ENCODE peak calls at places on chromosomes 3 and 15, in six cellular contexts. One of them, this sample, is unnamed.

GRCh38 chr3:151859125-151859741 is 14.2 kb upstream of the SUCNR1 start:
- DNase-seq in naive thymus-derived CD4-positive, alpha-beta T cell: no peak
- DNase-seq in A549: peak
- DNase-seq in tibial artery: no peak
- DNase-seq in neural progenitor cell: no peak
- DNase-seq in RWPE1: no peak
- DNase-seq in this sample: no peak

GRCh38 chr15:33131880-33132279 is 62.6 kb downstream of the FMN1 start:
- DNase-seq in naive thymus-derived CD4-positive, alpha-beta T cell: no peak
- DNase-seq in A549: no peak
- DNase-seq in tibial artery: no peak
- DNase-seq in neural progenitor cell: no peak
- DNase-seq in RWPE1: peak
- DNase-seq in this sample: no peak

GRCh38 chr15:94576889-94577533 is 345.6 kb downstream of the MCTP2 start:
- DNase-seq in A549: peak
- DNase-seq in neural progenitor cell: peak
- DNase-seq in RWPE1: peak
- DNase-seq in naive thymus-derived CD4-positive, alpha-beta T cell: no peak
- DNase-seq in tibial artery: no peak
- DNase-seq in this sample: no peak

GRCh38 chr3:72274511-72275295 is 489.8 kb upstream of the PROK2 start:
- DNase-seq in neural progenitor cell: no peak
- DNase-seq in RWPE1: no peak
- DNase-seq in tibial artery: peak
- DNase-seq in naive thymus-derived CD4-positive, alpha-beta T cell: no peak
- DNase-seq in A549: peak
- DNase-seq in this sample: no peak

GRCh38 chr3:181302960-181303359 is 313.4 kb upstream of the DNAJC19 start:
- DNase-seq in tibial artery: no peak
- DNase-seq in RWPE1: no peak
- DNase-seq in naive thymus-derived CD4-positive, alpha-beta T cell: no peak
- DNase-seq in neural progenitor cell: no peak
- DNase-seq in A549: no peak
- DNase-seq in this sample: no peak

GRCh38 chr15:85421116-85421925 is 40.9 kb downstream of the AKAP13 start:
- DNase-seq in tibial artery: no peak
- DNase-seq in naive thymus-derived CD4-positive, alpha-beta T cell: no peak
- DNase-seq in A549: no peak
- DNase-seq in neural progenitor cell: no peak
- DNase-seq in RWPE1: no peak
- DNase-seq in this sample: no peak

GRCh38 chr3:59043391-59043790 is 6.4 kb downstream of the CFAP20DC start:
- DNase-seq in neural progenitor cell: no peak
- DNase-seq in A549: no peak
- DNase-seq in tibial artery: no peak
- DNase-seq in RWPE1: no peak
- DNase-seq in naive thymus-derived CD4-positive, alpha-beta T cell: no peak
- DNase-seq in this sample: no peak

GRCh38 chr15:84725001-84725491 is 9.1 kb upstream of the SEC11A start:
- DNase-seq in naive thymus-derived CD4-positive, alpha-beta T cell: no peak
- DNase-seq in neural progenitor cell: no peak
- DNase-seq in A549: no peak
- DNase-seq in RWPE1: no peak
- DNase-seq in tibial artery: no peak
- DNase-seq in this sample: no peak

GRCh38 chr3:108127301-108127988 is 36.6 kb upstream of the CD47 start:
- DNase-seq in A549: no peak
- DNase-seq in RWPE1: peak
- DNase-seq in tibial artery: no peak
- DNase-seq in neural progenitor cell: peak
- DNase-seq in naive thymus-derived CD4-positive, alpha-beta T cell: peak
- DNase-seq in this sample: no peak

GRCh38 chr3:77053769-77054168 is 13.9 kb downstream of the ROBO2 start:
- DNase-seq in neural progenitor cell: no peak
- DNase-seq in naive thymus-derived CD4-positive, alpha-beta T cell: no peak
- DNase-seq in RWPE1: no peak
- DNase-seq in tibial artery: no peak
- DNase-seq in A549: no peak
- DNase-seq in this sample: no peak

GRCh38 chr15:87032291-87032690 is 952.6 kb downstream of the AGBL1 start:
- DNase-seq in RWPE1: peak
- DNase-seq in neural progenitor cell: no peak
- DNase-seq in tibial artery: no peak
- DNase-seq in naive thymus-derived CD4-positive, alpha-beta T cell: no peak
- DNase-seq in A549: no peak
- DNase-seq in this sample: no peak

GRCh38 chr15:96366526-96366877 is 36.0 kb downstream of the NR2F2 start:
- DNase-seq in tibial artery: no peak
- DNase-seq in neural progenitor cell: peak
- DNase-seq in RWPE1: no peak
- DNase-seq in naive thymus-derived CD4-positive, alpha-beta T cell: no peak
- DNase-seq in A549: no peak
- DNase-seq in this sample: no peak

GRCh38 chr15:82999905-83000671 is 11.4 kb downstream of the C15orf40 start:
- DNase-seq in naive thymus-derived CD4-positive, alpha-beta T cell: peak
- DNase-seq in tibial artery: no peak
- DNase-seq in neural progenitor cell: peak
- DNase-seq in RWPE1: peak
- DNase-seq in A549: peak
- DNase-seq in this sample: no peak

GRCh38 chr3:19272296-19272695 is 124.0 kb downstream of the KCNH8 start:
- DNase-seq in naive thymus-derived CD4-positive, alpha-beta T cell: no peak
- DNase-seq in A549: no peak
- DNase-seq in neural progenitor cell: no peak
- DNase-seq in RWPE1: no peak
- DNase-seq in tibial artery: no peak
- DNase-seq in this sample: no peak

GRCh38 chr15:58185439-58185838 is 47.3 kb downstream of the AQP9 start:
- DNase-seq in RWPE1: no peak
- DNase-seq in A549: no peak
- DNase-seq in neural progenitor cell: no peak
- DNase-seq in tibial artery: no peak
- DNase-seq in naive thymus-derived CD4-positive, alpha-beta T cell: no peak
- DNase-seq in this sample: no peak

GRCh38 chr3:10352146-10352911 is 31.4 kb upstream of the SEC13 start:
- DNase-seq in neural progenitor cell: no peak
- DNase-seq in A549: peak
- DNase-seq in tibial artery: no peak
- DNase-seq in RWPE1: no peak
- DNase-seq in naive thymus-derived CD4-positive, alpha-beta T cell: no peak
- DNase-seq in this sample: no peak

GRCh38 chr3:29099775-29100174 is 181.1 kb upstream of the RBMS3 start:
- DNase-seq in tibial artery: no peak
- DNase-seq in naive thymus-derived CD4-positive, alpha-beta T cell: no peak
- DNase-seq in RWPE1: no peak
- DNase-seq in neural progenitor cell: no peak
- DNase-seq in A549: no peak
- DNase-seq in this sample: no peak

GRCh38 chr3:194871143-194871863 is 185.6 kb downstream of the FAM43A start:
- DNase-seq in tibial artery: peak
- DNase-seq in A549: peak
- DNase-seq in naive thymus-derived CD4-positive, alpha-beta T cell: no peak
- DNase-seq in RWPE1: peak
- DNase-seq in neural progenitor cell: peak
- DNase-seq in this sample: no peak

GRCh38 chr3:187136936-187137335 is 2.4 kb downstream of the RPL39L start:
- DNase-seq in naive thymus-derived CD4-positive, alpha-beta T cell: no peak
- DNase-seq in neural progenitor cell: no peak
- DNase-seq in A549: no peak
- DNase-seq in RWPE1: peak
- DNase-seq in tibial artery: no peak
- DNase-seq in this sample: no peak

GRCh38 chr15:90187257-90187868 is 13.8 kb upstream of the SEMA4B start:
- DNase-seq in naive thymus-derived CD4-positive, alpha-beta T cell: no peak
- DNase-seq in RWPE1: no peak
- DNase-seq in A549: no peak
- DNase-seq in neural progenitor cell: no peak
- DNase-seq in tibial artery: no peak
- DNase-seq in this sample: no peak

GRCh38 chr15:58490405-58491150 is 58.8 kb downstream of the LIPC start:
- DNase-seq in RWPE1: no peak
- DNase-seq in tibial artery: no peak
- DNase-seq in A549: no peak
- DNase-seq in neural progenitor cell: no peak
- DNase-seq in naive thymus-derived CD4-positive, alpha-beta T cell: no peak
- DNase-seq in this sample: no peak

GRCh38 chr3:39255503-39256325 is 24.1 kb downstream of the CX3CR1 start:
- DNase-seq in tibial artery: no peak
- DNase-seq in RWPE1: no peak
- DNase-seq in naive thymus-derived CD4-positive, alpha-beta T cell: no peak
- DNase-seq in A549: no peak
- DNase-seq in neural progenitor cell: no peak
- DNase-seq in this sample: peak

DNA sequence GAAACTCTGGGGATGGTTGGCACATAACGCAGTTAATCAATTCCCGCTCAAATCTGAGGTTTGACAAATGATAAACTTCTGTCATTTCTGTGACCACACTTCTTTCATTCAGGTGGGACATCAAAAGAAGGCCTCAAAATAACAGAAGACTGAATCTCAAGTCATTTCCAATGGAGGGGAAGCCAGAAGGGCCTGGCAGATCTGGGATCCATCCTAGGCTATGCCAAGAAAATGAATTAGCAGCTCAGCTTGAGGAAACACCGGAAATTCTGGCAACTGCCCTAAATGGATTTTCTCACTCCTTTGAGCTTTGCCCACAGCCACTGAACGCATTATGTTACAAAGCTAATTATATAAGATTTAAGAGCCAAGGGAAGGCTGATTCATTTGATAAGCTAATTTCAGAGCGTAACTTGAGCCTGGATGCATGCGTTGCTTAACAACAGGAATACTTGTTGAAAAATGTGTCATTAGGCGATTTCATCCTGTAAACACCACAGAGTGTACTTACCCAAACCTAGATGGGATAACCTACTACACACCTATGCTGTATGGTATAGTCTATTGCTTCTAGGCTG is 47.1 kb downstream of the NR1D2 start:
- DNase-seq in naive thymus-derived CD4-positive, alpha-beta T cell: no peak
- DNase-seq in A549: no peak
- DNase-seq in tibial artery: no peak
- DNase-seq in RWPE1: no peak
- DNase-seq in neural progenitor cell: peak
- DNase-seq in this sample: peak
- H3K27ac ChIP-seq in naive thymus-derived CD4-positive, alpha-beta T cell: no peak
- H3K27ac ChIP-seq in A549: no peak
- H3K27ac ChIP-seq in tibial artery: peak
- H3K27ac ChIP-seq in RWPE1: no peak
- H3K27ac ChIP-seq in neural progenitor cell: no peak
- H3K27ac ChIP-seq in this sample: peak

GRCh38 chr3:14410106-14410500 is 7.7 kb downstream of the SLC6A6 start:
- DNase-seq in naive thymus-derived CD4-positive, alpha-beta T cell: no peak
- DNase-seq in RWPE1: no peak
- DNase-seq in neural progenitor cell: no peak
- DNase-seq in A549: no peak
- DNase-seq in tibial artery: no peak
- DNase-seq in this sample: no peak
- H3K27ac ChIP-seq in naive thymus-derived CD4-positive, alpha-beta T cell: no peak
- H3K27ac ChIP-seq in RWPE1: peak
- H3K27ac ChIP-seq in neural progenitor cell: no peak
- H3K27ac ChIP-seq in A549: peak
- H3K27ac ChIP-seq in tibial artery: no peak
- H3K27ac ChIP-seq in this sample: no peak

DNA sequence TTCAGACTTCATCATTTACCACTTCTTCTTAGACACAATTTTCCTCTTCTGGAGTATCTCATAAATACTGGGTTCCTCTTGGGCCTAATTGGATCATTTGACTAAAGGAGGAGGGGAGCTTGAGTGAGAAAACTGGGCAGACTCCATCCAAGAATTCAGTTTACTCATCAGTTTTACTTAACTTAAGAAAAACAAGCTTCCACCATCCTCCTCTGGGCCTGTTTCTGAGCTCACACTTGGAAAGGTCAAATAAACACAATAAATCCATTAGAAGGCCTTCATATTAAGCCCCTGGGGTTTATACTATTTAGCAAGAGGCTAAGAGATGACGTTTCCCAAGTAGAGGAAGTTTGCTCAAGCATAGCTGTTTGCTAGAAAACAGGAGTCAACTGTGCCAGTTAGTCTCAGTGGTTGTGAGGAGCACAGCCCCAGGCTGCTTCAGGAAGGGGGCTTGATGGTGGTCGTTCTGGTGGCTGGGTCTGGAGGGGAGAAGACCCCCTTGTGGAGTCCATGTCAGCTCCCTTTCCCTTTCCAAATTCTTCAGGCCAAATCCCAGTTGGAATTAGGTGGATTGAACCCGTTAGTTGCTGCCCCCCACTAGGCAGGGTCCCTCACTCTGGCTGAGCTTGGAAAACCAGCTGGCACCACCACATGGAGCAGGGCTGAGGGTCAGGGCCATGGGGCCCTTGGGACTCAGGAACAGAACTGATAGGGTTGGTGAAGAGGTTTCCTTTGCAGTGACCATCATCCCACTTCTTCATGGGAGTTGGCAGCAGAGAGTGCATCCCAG is 64.8 kb downstream of the SPSB4 start:
- DNase-seq in naive thymus-derived CD4-positive, alpha-beta T cell: no peak
- DNase-seq in RWPE1: no peak
- DNase-seq in tibial artery: no peak
- DNase-seq in A549: no peak
- DNase-seq in neural progenitor cell: peak
- DNase-seq in this sample: no peak
- H3K27ac ChIP-seq in naive thymus-derived CD4-positive, alpha-beta T cell: no peak
- H3K27ac ChIP-seq in RWPE1: no peak
- H3K27ac ChIP-seq in tibial artery: peak
- H3K27ac ChIP-seq in A549: no peak
- H3K27ac ChIP-seq in neural progenitor cell: no peak
- H3K27ac ChIP-seq in this sample: no peak

GRCh38 chr15:64251658-64252057 is 88.8 kb upstream of the PPIB start:
- DNase-seq in tibial artery: no peak
- DNase-seq in RWPE1: no peak
- DNase-seq in A549: no peak
- DNase-seq in neural progenitor cell: no peak
- DNase-seq in naive thymus-derived CD4-positive, alpha-beta T cell: no peak
- DNase-seq in this sample: no peak

GRCh38 chr15:64249842-64250575 is 87.2 kb upstream of the PPIB start:
- DNase-seq in RWPE1: peak
- DNase-seq in neural progenitor cell: no peak
- DNase-seq in tibial artery: no peak
- DNase-seq in A549: no peak
- DNase-seq in naive thymus-derived CD4-positive, alpha-beta T cell: no peak
- DNase-seq in this sample: no peak

GRCh38 chr15:64249406-64249805 is 86.6 kb upstream of the PPIB start:
- DNase-seq in A549: peak
- DNase-seq in tibial artery: no peak
- DNase-seq in RWPE1: peak
- DNase-seq in neural progenitor cell: no peak
- DNase-seq in naive thymus-derived CD4-positive, alpha-beta T cell: no peak
- DNase-seq in this sample: no peak

GRCh38 chr15:64247906-64248541 is 85.2 kb upstream of the PPIB start:
- DNase-seq in RWPE1: peak
- DNase-seq in A549: peak
- DNase-seq in tibial artery: no peak
- DNase-seq in naive thymus-derived CD4-positive, alpha-beta T cell: no peak
- DNase-seq in neural progenitor cell: no peak
- DNase-seq in this sample: no peak

DNA sequence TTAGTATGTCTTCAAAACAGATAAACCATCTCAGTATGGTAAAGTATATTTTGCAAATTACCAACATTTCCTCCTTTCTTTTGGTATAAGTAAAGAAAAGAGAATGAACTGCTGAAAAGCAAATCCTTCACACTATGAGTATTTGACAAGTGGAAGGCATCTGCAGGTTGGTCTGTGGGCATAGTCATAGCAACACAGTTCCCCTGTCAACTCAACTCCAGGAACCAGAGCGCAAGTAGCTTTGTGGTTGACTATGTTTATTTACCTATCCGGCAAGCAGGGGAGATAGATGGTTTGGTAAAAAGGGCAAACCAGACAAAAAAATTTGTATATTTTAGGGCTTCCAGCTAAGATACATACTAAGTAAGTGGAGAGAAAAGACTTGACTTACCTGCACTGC is 88.3 kb upstream of the PPIB start:
- DNase-seq in RWPE1: no peak
- DNase-seq in tibial artery: no peak
- DNase-seq in neural progenitor cell: no peak
- DNase-seq in A549: no peak
- DNase-seq in naive thymus-derived CD4-positive, alpha-beta T cell: no peak
- DNase-seq in this sample: no peak
- H3K27ac ChIP-seq in RWPE1: no peak
- H3K27ac ChIP-seq in tibial artery: no peak
- H3K27ac ChIP-seq in neural progenitor cell: no peak
- H3K27ac ChIP-seq in A549: no peak
- H3K27ac ChIP-seq in naive thymus-derived CD4-positive, alpha-beta T cell: no peak
- H3K27ac ChIP-seq in this sample: no peak

This sample was measured in substantia nigra.